ENCODE peak calls at places on chromosomes 13 and 19, in four cellular contexts. V is IMR-90, Q is mesendoderm, X is H1. R is an unnamed sample.

GRCh38 chr13:21833921-21834320 is 163.0 kb downstream of the FGF9 start:
- DNase-seq in V (no peak), Q (no peak), X (no peak), R (no peak)

GRCh38 chr13:57326532-57326931 is 159.5 kb downstream of the PRR20E start:
- DNase-seq in X (no peak), V (no peak), Q (no peak), R (no peak)

GRCh38 chr13:41543664-41544300 is 86.4 kb downstream of the RGCC start:
- DNase-seq in Q (no peak), X (no peak), V (no peak), R (no peak)

GRCh38 chr13:109254271-109254670 is 532.1 kb downstream of the IRS2 start:
- DNase-seq in Q (no peak), V (no peak), X (no peak), R (no peak)

GRCh38 chr13:97567510-97568243 is 133.7 kb downstream of the RAP2A start:
- DNase-seq in V (peak), X (no peak), Q (peak), R (peak)

GRCh38 chr19:17447704-17448189 is 721 bp downstream of the TMEM221 start:
- DNase-seq in Q (no peak), X (no peak), V (no peak), R (no peak)

GRCh38 chr13:97574926-97575325 is 141.0 kb downstream of the RAP2A start:
- DNase-seq in Q (peak), X (peak), V (peak), R (peak)

GRCh38 chr13:23851106-23851505 is 38.1 kb downstream of the MIPEP start:
- DNase-seq in V (peak), Q (no peak), X (no peak), R (no peak)

GRCh38 chr13:58960909-58961308 is 1202.8 kb downstream of the DIAPH3 start:
- DNase-seq in V (peak), X (no peak), Q (peak), R (no peak)

GRCh38 chr19:14686411-14686810 is 3.4 kb upstream of the ZNF333 start:
- DNase-seq in Q (peak), V (peak), X (no peak), R (no peak)

GRCh38 chr13:26558074-26558805 is 757 bp downstream of the WASF3 start:
- DNase-seq in V (peak), Q (peak), X (no peak), R (no peak)

GRCh38 chr19:996051-996838 is 4.0 kb upstream of the GRIN3B start:
- DNase-seq in Q (peak), X (no peak), V (peak), R (no peak)

GRCh38 chr19:2288743-2289713 is 7.1 kb upstream of the PEAK3 start:
- DNase-seq in V (no peak), Q (no peak), X (no peak), R (no peak)

GRCh38 chr13:94345374-94346195 is 133.9 kb downstream of the DCT start:
- DNase-seq in Q (peak), V (peak), X (no peak), R (no peak)

GRCh38 chr19:49889687-49890348 is 6.9 kb downstream of the IL4I1 start:
- DNase-seq in Q (peak), X (peak), V (peak), R (peak)

GRCh38 chr19:49231804-49232203 is 74.2 kb downstream of the TRPM4 start:
- DNase-seq in X (no peak), V (no peak), Q (no peak), R (no peak)

GRCh38 chr19:48878219-48879024 is 6.2 kb downstream of the PPP1R15A start:
- DNase-seq in X (no peak), Q (no peak), V (peak), R (no peak)

GRCh38 chr19:40529093-40529954 is 47.3 kb upstream of the SHKBP1 start:
- DNase-seq in Q (peak), X (peak), V (peak), R (peak)

GRCh38 chr19:50242586-50242985 is 39.2 kb downstream of the MYH14 start:
- DNase-seq in Q (no peak), X (no peak), V (no peak), R (no peak)

GRCh38 chr19:56367829-56368711 is 25.3 kb downstream of the ZNF582 start:
- DNase-seq in X (peak), Q (peak), V (peak), R (peak)

GRCh38 chr19:1211494-1212234 is 6.1 kb downstream of the STK11 start:
- DNase-seq in X (no peak), V (no peak), Q (peak), R (peak)

GRCh38 chr13:20074956-20075355 is 85.9 kb downstream of the GJA3 start:
- DNase-seq in X (no peak), Q (no peak), V (no peak), R (no peak)

GRCh38 chr19:18904334-18905057 is 8.5 kb upstream of the CERS1 start:
- DNase-seq in Q (no peak), X (no peak), V (no peak), R (no peak)

GRCh38 chr13:110443633-110444225 is 117.8 kb downstream of the RAB20 start:
- DNase-seq in X (no peak), V (no peak), Q (no peak), R (no peak)

GRCh38 chr19:2167896-2168618 is 4.3 kb downstream of the DOT1L start:
- DNase-seq in Q (no peak), V (peak), X (no peak), R (no peak)

GRCh38 chr19:11481777-11482383 is 1.0 kb upstream of the ELAVL3 start:
- DNase-seq in X (peak), V (peak), Q (peak), R (peak)

GRCh38 chr19:13797870-13798269 is 2.6 kb downstream of the ZSWIM4 start:
- DNase-seq in X (no peak), V (peak), Q (no peak), R (no peak)

GRCh38 chr13:38045278-38046048 is 175.9 kb upstream of the TRPC4 start:
- DNase-seq in X (peak), V (peak), Q (peak), R (peak)

GRCh38 chr13:50386527-50387123 is 371.4 kb downstream of the KCNRG start:
- DNase-seq in V (peak), Q (peak), X (no peak), R (no peak)

GRCh38 chr19:13243971-13244370 is 93.8 kb downstream of the IER2 start:
- DNase-seq in X (no peak), V (no peak), Q (no peak), R (no peak)

GRCh38 chr19:15118248-15118647 is 11.0 kb downstream of the SYDE1 start:
- DNase-seq in X (no peak), Q (no peak), V (no peak), R (no peak)

GRCh38 chr19:55490478-55491436 is 2.5 kb downstream of the SSC5D start:
- DNase-seq in V (no peak), Q (no peak), X (no peak), R (no peak)

GRCh38 chr13:92976657-92977056 is 249.9 kb upstream of the GPC6 start:
- DNase-seq in Q (no peak), V (no peak), X (no peak), R (no peak)

GRCh38 chr13:90717451-90717936 is 630.0 kb upstream of the MIR17HG start:
- DNase-seq in Q (peak), V (peak), X (no peak), R (no peak)

GRCh38 chr13:48411281-48412099 is 1.4 kb downstream of the LPAR6 start:
- DNase-seq in Q (peak), X (no peak), V (peak), R (no peak)

GRCh38 chr19:46480409-46480808 is 9.0 kb upstream of the PNMA8A start:
- DNase-seq in V (peak), X (no peak), Q (no peak), R (no peak)

GRCh38 chr19:46482645-46483044 is 11.3 kb upstream of the PNMA8A start:
- DNase-seq in V (peak), Q (no peak), X (no peak), R (no peak)

GRCh38 chr19:46478356-46478986 is 7.1 kb upstream of the PNMA8A start:
- DNase-seq in Q (peak), X (no peak), V (peak), R (no peak)

GRCh38 chr19:46481187-46481586 is 9.8 kb upstream of the PNMA8A start:
- DNase-seq in V (peak), X (no peak), Q (no peak), R (no peak)

GRCh38 chr19:46481947-46482346 is 10.6 kb upstream of the PNMA8A start:
- DNase-seq in Q (no peak), V (peak), X (no peak), R (no peak)
- H4K5ac ChIP-seq in Q (no peak), V (peak), X (no peak), R (no peak)

DNA sequence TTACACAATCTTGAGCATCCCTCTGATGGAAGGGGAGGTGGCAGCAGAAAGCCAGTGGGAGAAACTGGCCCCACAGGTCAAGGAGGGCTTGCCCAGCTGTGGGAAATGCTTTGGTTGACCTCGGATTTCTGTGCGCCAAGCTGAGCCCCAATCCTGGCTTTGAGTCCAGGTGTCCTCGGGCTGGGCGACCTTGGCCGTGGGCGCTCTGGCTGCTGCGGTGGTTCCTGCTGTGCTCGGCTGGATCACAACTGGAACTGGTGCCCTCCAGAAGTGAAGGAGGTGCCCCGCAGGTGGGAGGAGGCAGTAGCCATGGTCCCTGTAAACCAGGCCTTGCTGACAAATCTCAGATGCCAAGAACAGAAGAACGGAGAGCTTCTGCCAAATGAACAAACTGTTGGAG is 56.4 kb downstream of the ZNF676 start:
- DNase-seq in V (no peak), X (no peak), Q (no peak), R (no peak)
- H4K5ac ChIP-seq in V (no peak), X (no peak), Q (no peak), R (no peak)

DNA sequence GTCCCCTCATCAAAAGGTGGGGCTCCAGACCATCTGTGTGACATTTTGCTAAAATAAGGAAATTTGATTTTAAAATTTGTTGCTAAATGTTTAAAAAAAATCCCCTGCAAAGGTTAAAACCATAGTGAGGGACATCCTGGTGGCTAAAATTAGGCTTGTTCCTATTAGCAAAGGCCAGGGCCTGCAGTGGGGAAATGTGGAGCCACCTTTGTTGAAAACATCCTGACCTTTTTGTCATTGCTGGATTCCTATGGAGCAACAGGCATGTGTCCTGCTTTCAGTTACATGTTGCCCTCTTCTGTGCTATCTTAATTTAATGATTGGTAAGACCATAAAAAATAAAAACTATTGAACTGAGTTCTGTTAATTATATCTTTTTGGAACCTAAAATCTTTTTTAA is 524.3 kb downstream of the KCTD12 start:
- DNase-seq in V (no peak), Q (no peak), X (no peak), R (no peak)
- H4K5ac ChIP-seq in V (no peak), Q (no peak), X (no peak), R (no peak)

DNA sequence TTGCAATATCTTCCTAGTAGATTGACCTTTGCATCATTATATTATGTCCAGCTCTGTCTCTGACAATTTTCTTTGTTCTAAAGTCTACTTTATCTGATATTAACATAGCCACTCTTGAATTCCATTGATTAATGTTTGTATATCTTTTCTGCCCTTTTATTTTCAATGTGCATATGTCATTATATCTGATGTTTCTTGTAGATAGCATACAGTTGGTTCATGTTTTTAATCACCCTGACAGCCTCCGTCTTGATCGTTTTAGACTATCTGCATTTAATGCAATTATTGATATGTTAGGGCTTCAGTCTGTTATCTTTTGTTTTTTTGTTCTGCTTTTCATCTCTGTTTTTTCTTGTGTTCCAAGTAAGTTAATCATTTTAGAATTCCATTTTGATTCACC is 159.8 kb downstream of the ENOX1 start:
- DNase-seq in Q (no peak), X (no peak), V (no peak), R (no peak)
- H4K5ac ChIP-seq in Q (no peak), X (no peak), V (no peak), R (no peak)

DNA sequence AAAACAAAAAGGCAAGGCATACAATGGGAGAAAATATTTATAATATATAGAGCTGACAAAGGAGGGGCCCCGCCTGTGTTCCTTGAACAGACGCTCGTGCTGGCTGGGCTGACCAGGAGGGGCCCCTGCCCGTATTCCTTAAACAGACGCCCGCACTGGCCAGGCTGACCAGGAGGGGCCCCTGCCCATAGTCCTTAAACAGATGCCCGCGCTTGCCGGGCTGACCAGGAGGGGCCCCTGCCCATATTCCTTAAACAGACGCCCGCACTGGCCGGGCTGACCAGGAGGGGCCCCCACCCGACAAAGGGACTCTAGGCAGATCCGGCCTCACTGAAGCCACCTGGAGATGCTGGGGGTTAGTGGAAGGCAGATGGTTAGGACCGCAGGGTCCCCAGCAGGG is 9.3 kb downstream of the ADPRHL1 start:
- DNase-seq in X (no peak), Q (no peak), V (no peak), R (no peak)
- H4K5ac ChIP-seq in X (no peak), Q (no peak), V (no peak), R (no peak)

GRCh38 chr13:44171151-44171550 is 202.5 kb upstream of the SERP2 start:
- DNase-seq in Q (no peak), V (no peak), X (no peak), R (no peak)
- H4K5ac ChIP-seq in Q (no peak), V (no peak), X (no peak), R (no peak)

GRCh38 chr13:113804703-113805430 is 45.8 kb downstream of the TMEM255B start:
- DNase-seq in V (no peak), Q (no peak), X (no peak), R (no peak)
- H4K5ac ChIP-seq in V (no peak), Q (no peak), X (no peak), R (no peak)

GRCh38 chr13:45242524-45242923 is 41.7 kb upstream of the KCTD4 start:
- DNase-seq in V (no peak), X (no peak), Q (no peak), R (no peak)
- H4K5ac ChIP-seq in V (no peak), X (no peak), Q (no peak), R (no peak)